ENCODE peak calls at places on chromosomes 12 and 14, in six cellular contexts. One of them, this sample, is unnamed.
A peak's percentile ranks its signal among the peaks of the same experiment; 100 is the strongest.

GRCh38 chr14:64409509-64409908 is 21.4 kb downstream of the MTHFD1 start:
- DNase-seq in suprapubic skin: no peak
- DNase-seq in colonic mucosa: no peak
- DNase-seq in dorsolateral prefrontal cortex: no peak
- DNase-seq in thyroid gland: no peak
- DNase-seq in GM13976: no peak
- DNase-seq in this sample: no peak

GRCh38 chr14:39946796-39947195 is 514.6 kb upstream of the FBXO33 start:
- DNase-seq in suprapubic skin: no peak
- DNase-seq in colonic mucosa: no peak
- DNase-seq in dorsolateral prefrontal cortex: no peak
- DNase-seq in thyroid gland: no peak
- DNase-seq in GM13976: no peak
- DNase-seq in this sample: no peak

GRCh38 chr14:73764881-73765280 is 50.7 kb upstream of the PNMA1 start:
- DNase-seq in suprapubic skin: no peak
- DNase-seq in colonic mucosa: peak; percentile 83
- DNase-seq in dorsolateral prefrontal cortex: no peak
- DNase-seq in thyroid gland: peak; percentile 92
- DNase-seq in GM13976: no peak
- DNase-seq in this sample: peak; percentile 62

GRCh38 chr14:86796221-86797074 is 1196.5 kb downstream of the GALC start:
- DNase-seq in suprapubic skin: no peak
- DNase-seq in colonic mucosa: no peak
- DNase-seq in dorsolateral prefrontal cortex: no peak
- DNase-seq in thyroid gland: no peak
- DNase-seq in GM13976: no peak
- DNase-seq in this sample: no peak

GRCh38 chr12:102120886-102121285 is 903 bp downstream of the PARPBP start:
- DNase-seq in suprapubic skin: no peak
- DNase-seq in colonic mucosa: peak; percentile 22
- DNase-seq in dorsolateral prefrontal cortex: no peak
- DNase-seq in thyroid gland: no peak
- DNase-seq in GM13976: peak; percentile 16
- DNase-seq in this sample: peak; percentile 30

GRCh38 chr14:68285421-68286179 is 466.0 kb downstream of the RAD51B start:
- DNase-seq in suprapubic skin: no peak
- DNase-seq in colonic mucosa: no peak
- DNase-seq in dorsolateral prefrontal cortex: no peak
- DNase-seq in thyroid gland: no peak
- DNase-seq in GM13976: no peak
- DNase-seq in this sample: no peak

GRCh38 chr14:68864301-68864810 is 71.5 kb upstream of the ZFP36L1 start:
- DNase-seq in suprapubic skin: no peak
- DNase-seq in colonic mucosa: no peak
- DNase-seq in dorsolateral prefrontal cortex: no peak
- DNase-seq in thyroid gland: no peak
- DNase-seq in GM13976: no peak
- DNase-seq in this sample: no peak

GRCh38 chr14:76742961-76743360 is 18.3 kb upstream of the VASH1 start:
- DNase-seq in suprapubic skin: no peak
- DNase-seq in colonic mucosa: no peak
- DNase-seq in dorsolateral prefrontal cortex: no peak
- DNase-seq in thyroid gland: no peak
- DNase-seq in GM13976: no peak
- DNase-seq in this sample: peak; percentile 20

GRCh38 chr12:43104524-43104923 is 447.5 kb downstream of the ADAMTS20 start:
- DNase-seq in suprapubic skin: no peak
- DNase-seq in colonic mucosa: no peak
- DNase-seq in dorsolateral prefrontal cortex: no peak
- DNase-seq in thyroid gland: no peak
- DNase-seq in GM13976: no peak
- DNase-seq in this sample: no peak

GRCh38 chr12:118500302-118500701 is 123.9 kb downstream of the SUDS3 start:
- DNase-seq in suprapubic skin: no peak
- DNase-seq in colonic mucosa: no peak
- DNase-seq in dorsolateral prefrontal cortex: no peak
- DNase-seq in thyroid gland: no peak
- DNase-seq in GM13976: no peak
- DNase-seq in this sample: no peak

GRCh38 chr14:104876251-104876699 is 11.2 kb downstream of the CEP170B start:
- DNase-seq in suprapubic skin: no peak
- DNase-seq in colonic mucosa: peak; percentile 59
- DNase-seq in dorsolateral prefrontal cortex: no peak
- DNase-seq in thyroid gland: no peak
- DNase-seq in GM13976: peak; percentile 83
- DNase-seq in this sample: peak; percentile 30

GRCh38 chr14:75875958-75876357 is 105.8 kb downstream of the TGFB3 start:
- DNase-seq in suprapubic skin: no peak
- DNase-seq in colonic mucosa: no peak
- DNase-seq in dorsolateral prefrontal cortex: no peak
- DNase-seq in thyroid gland: no peak
- DNase-seq in GM13976: peak; percentile 67
- DNase-seq in this sample: no peak

GRCh38 chr14:75333523-75334190 is 55.0 kb downstream of the FOS start:
- DNase-seq in suprapubic skin: no peak
- DNase-seq in colonic mucosa: no peak
- DNase-seq in dorsolateral prefrontal cortex: no peak
- DNase-seq in thyroid gland: no peak
- DNase-seq in GM13976: peak; percentile 28
- DNase-seq in this sample: no peak

GRCh38 chr12:102622618-102623017 is 142.3 kb upstream of the IGF1 start:
- DNase-seq in suprapubic skin: no peak
- DNase-seq in colonic mucosa: no peak
- DNase-seq in dorsolateral prefrontal cortex: no peak
- DNase-seq in thyroid gland: no peak
- DNase-seq in GM13976: no peak
- DNase-seq in this sample: no peak

GRCh38 chr14:101350710-101351109 is 210.6 kb upstream of the DIO3 start:
- DNase-seq in suprapubic skin: peak; percentile 33
- DNase-seq in colonic mucosa: no peak
- DNase-seq in dorsolateral prefrontal cortex: no peak
- DNase-seq in thyroid gland: no peak
- DNase-seq in GM13976: no peak
- DNase-seq in this sample: no peak

GRCh38 chr12:25868193-25868592 is 90.3 kb upstream of the RASSF8 start:
- DNase-seq in suprapubic skin: no peak
- DNase-seq in colonic mucosa: no peak
- DNase-seq in dorsolateral prefrontal cortex: no peak
- DNase-seq in thyroid gland: no peak
- DNase-seq in GM13976: no peak
- DNase-seq in this sample: no peak

GRCh38 chr14:34310724-34311123 is 151.3 kb downstream of the SPTSSA start:
- DNase-seq in suprapubic skin: no peak
- DNase-seq in colonic mucosa: no peak
- DNase-seq in dorsolateral prefrontal cortex: no peak
- DNase-seq in thyroid gland: no peak
- DNase-seq in GM13976: no peak
- DNase-seq in this sample: no peak

GRCh38 chr12:66210840-66211239 is 21.8 kb downstream of the IRAK3 start:
- DNase-seq in suprapubic skin: no peak
- DNase-seq in colonic mucosa: no peak
- DNase-seq in dorsolateral prefrontal cortex: no peak
- DNase-seq in thyroid gland: no peak
- DNase-seq in GM13976: no peak
- DNase-seq in this sample: no peak

GRCh38 chr14:69014829-69015259 is 35.7 kb upstream of the ACTN1 start:
- DNase-seq in suprapubic skin: no peak
- DNase-seq in colonic mucosa: no peak
- DNase-seq in dorsolateral prefrontal cortex: peak; percentile 57
- DNase-seq in thyroid gland: peak; percentile 23
- DNase-seq in GM13976: no peak
- DNase-seq in this sample: no peak

GRCh38 chr14:30417121-30417520 is 141.8 kb upstream of the G2E3 start:
- DNase-seq in suprapubic skin: no peak
- DNase-seq in colonic mucosa: no peak
- DNase-seq in dorsolateral prefrontal cortex: no peak
- DNase-seq in thyroid gland: no peak
- DNase-seq in GM13976: no peak
- DNase-seq in this sample: no peak

GRCh38 chr14:26841361-26841760 is 243.5 kb upstream of the NOVA1 start:
- DNase-seq in suprapubic skin: no peak
- DNase-seq in colonic mucosa: no peak
- DNase-seq in dorsolateral prefrontal cortex: no peak
- DNase-seq in thyroid gland: no peak
- DNase-seq in GM13976: no peak
- DNase-seq in this sample: no peak

GRCh38 chr14:36767603-36768281 is 106.1 kb downstream of the PAX9 start:
- DNase-seq in suprapubic skin: no peak
- DNase-seq in colonic mucosa: no peak
- DNase-seq in dorsolateral prefrontal cortex: no peak
- DNase-seq in thyroid gland: no peak
- DNase-seq in GM13976: no peak
- DNase-seq in this sample: peak; percentile 32

GRCh38 chr12:47120736-47121135 is 41.0 kb upstream of the AMIGO2 start:
- DNase-seq in suprapubic skin: no peak
- DNase-seq in colonic mucosa: no peak
- DNase-seq in dorsolateral prefrontal cortex: no peak
- DNase-seq in thyroid gland: no peak
- DNase-seq in GM13976: no peak
- DNase-seq in this sample: no peak

GRCh38 chr14:63951429-63951828 is 98.6 kb downstream of the SYNE2 start:
- DNase-seq in suprapubic skin: no peak
- DNase-seq in colonic mucosa: peak; percentile 28
- DNase-seq in dorsolateral prefrontal cortex: no peak
- DNase-seq in thyroid gland: no peak
- DNase-seq in GM13976: no peak
- DNase-seq in this sample: no peak

GRCh38 chr12:52038447-52038846 is 12.8 kb upstream of the NR4A1 start:
- DNase-seq in suprapubic skin: no peak
- DNase-seq in colonic mucosa: no peak
- DNase-seq in dorsolateral prefrontal cortex: no peak
- DNase-seq in thyroid gland: no peak
- DNase-seq in GM13976: no peak
- DNase-seq in this sample: no peak

GRCh38 chr14:24070285-24071143 is 848 bp upstream of the CPNE6 start:
- DNase-seq in suprapubic skin: no peak
- DNase-seq in colonic mucosa: no peak
- DNase-seq in dorsolateral prefrontal cortex: no peak
- DNase-seq in thyroid gland: no peak
- DNase-seq in GM13976: no peak
- DNase-seq in this sample: no peak
- TF ChIP-seq CTCF in suprapubic skin: no peak
- TF ChIP-seq CTCF in colonic mucosa: no peak
- TF ChIP-seq CTCF in dorsolateral prefrontal cortex: no peak
- TF ChIP-seq CTCF in thyroid gland: no peak
- TF ChIP-seq CTCF in GM13976: no peak
- TF ChIP-seq CTCF in this sample: no peak

DNA sequence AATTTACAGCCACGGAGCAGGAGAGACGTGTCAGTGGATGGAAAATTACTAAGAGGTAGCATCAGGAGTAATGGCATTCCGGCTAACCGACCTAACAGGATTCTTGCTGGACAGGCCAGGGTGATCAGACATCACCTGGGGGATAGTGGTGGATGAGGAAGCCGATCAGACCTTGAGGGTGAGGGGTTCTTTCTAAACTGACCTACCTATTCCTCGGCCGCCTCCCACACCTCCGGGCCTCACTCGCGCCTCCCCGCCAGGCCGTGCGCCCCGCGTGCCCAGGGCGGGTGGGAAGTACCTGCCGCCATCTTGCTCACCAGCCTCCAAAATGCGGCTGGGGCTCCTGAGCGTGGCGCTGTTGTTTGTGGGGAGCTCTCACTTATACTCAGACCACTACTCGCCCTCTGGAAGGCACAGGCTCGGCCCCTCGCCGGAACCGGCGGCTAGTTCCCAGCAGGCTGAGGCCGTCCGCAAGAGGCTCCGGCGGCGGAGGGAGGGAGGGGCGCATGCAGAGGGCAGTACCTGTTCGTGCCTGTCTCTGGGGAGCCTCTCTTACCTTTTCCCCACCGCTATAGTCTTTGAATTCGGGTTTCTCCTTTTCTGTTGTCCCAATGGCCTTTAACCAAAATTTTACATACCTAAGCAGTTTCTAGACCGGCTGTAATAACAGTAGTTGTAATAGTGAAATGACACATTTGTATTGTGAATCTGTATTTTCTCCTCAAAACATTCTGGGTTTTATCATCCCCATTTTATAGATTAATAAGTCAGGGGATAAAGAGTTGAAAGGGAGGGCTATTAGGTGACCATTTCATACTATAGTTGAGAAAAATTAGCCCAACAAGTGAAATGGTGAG is at the start of gene TMPRSS12:
- DNase-seq in suprapubic skin: no peak
- DNase-seq in colonic mucosa: peak; percentile 23
- DNase-seq in dorsolateral prefrontal cortex: no peak
- DNase-seq in thyroid gland: peak; percentile 58
- DNase-seq in GM13976: no peak
- DNase-seq in this sample: peak; percentile 48
- TF ChIP-seq CTCF in suprapubic skin: no peak
- TF ChIP-seq CTCF in colonic mucosa: no peak
- TF ChIP-seq CTCF in dorsolateral prefrontal cortex: no peak
- TF ChIP-seq CTCF in thyroid gland: no peak
- TF ChIP-seq CTCF in GM13976: no peak
- TF ChIP-seq CTCF in this sample: no peak

GRCh38 chr14:55130194-55130550 is 1.1 kb downstream of the LGALS3 start:
- DNase-seq in suprapubic skin: no peak
- DNase-seq in colonic mucosa: no peak
- DNase-seq in dorsolateral prefrontal cortex: no peak
- DNase-seq in thyroid gland: no peak
- DNase-seq in GM13976: no peak
- DNase-seq in this sample: no peak

GRCh38 chr14:55133416-55133815 is 4.4 kb downstream of the LGALS3 start:
- DNase-seq in suprapubic skin: no peak
- DNase-seq in colonic mucosa: no peak
- DNase-seq in dorsolateral prefrontal cortex: no peak
- DNase-seq in thyroid gland: no peak
- DNase-seq in GM13976: no peak
- DNase-seq in this sample: no peak

GRCh38 chr14:55129428-55130193 is 559 bp downstream of the LGALS3 start:
- DNase-seq in suprapubic skin: peak; percentile 87
- DNase-seq in colonic mucosa: peak; percentile 67
- DNase-seq in dorsolateral prefrontal cortex: no peak
- DNase-seq in thyroid gland: peak; percentile 61
- DNase-seq in GM13976: peak; percentile 82
- DNase-seq in this sample: peak; percentile 58

GRCh38 chr14:55129086-55129427 is at the start of gene LGALS3:
- DNase-seq in suprapubic skin: peak; percentile 86
- DNase-seq in colonic mucosa: peak; percentile 88
- DNase-seq in dorsolateral prefrontal cortex: no peak
- DNase-seq in thyroid gland: peak; percentile 70
- DNase-seq in GM13976: peak; percentile 87
- DNase-seq in this sample: peak; percentile 83

DNA sequence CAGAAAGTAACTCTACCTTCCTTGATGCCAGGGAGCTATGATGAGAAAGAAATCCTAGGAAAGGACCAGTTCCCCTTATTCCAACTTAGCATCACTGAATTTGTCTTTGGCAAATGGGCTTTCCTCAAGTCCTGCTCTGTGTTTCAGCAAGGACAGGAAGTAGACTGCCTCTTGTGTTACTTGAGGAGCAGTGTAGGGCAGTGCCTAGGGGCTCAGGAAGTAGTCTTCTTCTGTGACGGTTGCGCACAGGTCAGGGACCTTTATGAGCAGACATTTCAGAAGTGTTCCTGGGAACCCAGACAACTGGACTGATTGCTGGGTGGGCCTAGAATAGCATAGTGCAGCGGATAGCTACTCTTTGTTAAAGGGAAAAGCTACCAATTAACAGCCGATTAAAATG is 2.7 kb downstream of the LGALS3 start:
- DNase-seq in suprapubic skin: no peak
- DNase-seq in colonic mucosa: peak; percentile 54
- DNase-seq in dorsolateral prefrontal cortex: no peak
- DNase-seq in thyroid gland: no peak
- DNase-seq in GM13976: no peak
- DNase-seq in this sample: peak; percentile 42
- TF ChIP-seq CTCF in suprapubic skin: peak; percentile 14
- TF ChIP-seq CTCF in colonic mucosa: no peak
- TF ChIP-seq CTCF in dorsolateral prefrontal cortex: no peak
- TF ChIP-seq CTCF in thyroid gland: no peak
- TF ChIP-seq CTCF in GM13976: no peak
- TF ChIP-seq CTCF in this sample: no peak

GRCh38 chr12:2797721-2798418 is 3.1 kb downstream of the FKBP4 start:
- DNase-seq in suprapubic skin: no peak
- DNase-seq in colonic mucosa: no peak
- DNase-seq in dorsolateral prefrontal cortex: no peak
- DNase-seq in thyroid gland: peak; percentile 49
- DNase-seq in GM13976: no peak
- DNase-seq in this sample: no peak
- TF ChIP-seq CTCF in suprapubic skin: no peak
- TF ChIP-seq CTCF in colonic mucosa: no peak
- TF ChIP-seq CTCF in dorsolateral prefrontal cortex: peak; percentile 22
- TF ChIP-seq CTCF in thyroid gland: no peak
- TF ChIP-seq CTCF in GM13976: no peak
- TF ChIP-seq CTCF in this sample: no peak